ENCODE peak calls at places on chromosomes 4 and X, in seven cellular contexts. G is IMR-90, Y is H1, K is H9, H is neuronal stem cell, U is mesenchymal stem cell, A is trophoblast cell. M is an unnamed sample.
A peak's percentile ranks its signal among the peaks of the same experiment; 100 is the strongest.

GRCh38 chr4:3462790-3463415 is at the start of gene DOK7:
- DNase-seq in K (no peak), U (no peak), A (no peak), G (no peak), H (no peak), Y (no peak), M (no peak)

GRCh38 chrX:142483965-142484364 is 278.9 kb upstream of the MAGEC2 start:
- DNase-seq in G (no peak), A (peak; percentile 36), U (no peak), K (no peak), Y (no peak), H (no peak), M (no peak)

GRCh38 chrX:38804481-38805293 is 3.4 kb downstream of the MID1IP1 start:
- DNase-seq in G (no peak), H (peak; percentile 15), K (no peak), A (peak; percentile 58), Y (no peak), U (peak; percentile 34), M (peak; percentile 44)

GRCh38 chrX:69231903-69232302 is 66.7 kb upstream of the PJA1 start:
- DNase-seq in H (no peak), K (no peak), Y (no peak), A (no peak), G (no peak), U (no peak), M (no peak)

GRCh38 chr4:88104902-88105610 is 53.4 kb downstream of the ABCG2 start:
- DNase-seq in K (no peak), H (no peak), A (no peak), U (peak; percentile 83), G (peak; percentile 88), Y (no peak), M (no peak)

GRCh38 chr4:41108481-41108880 is 105.9 kb downstream of the APBB2 start:
- DNase-seq in H (no peak), A (no peak), Y (no peak), K (no peak), G (no peak), U (no peak), M (no peak)

GRCh38 chrX:70033348-70033747 is 16.4 kb downstream of the AWAT2 start:
- DNase-seq in Y (no peak), U (peak; percentile 2), H (no peak), K (peak; percentile 73), G (peak; percentile 21), A (peak; percentile 34), M (peak; percentile 62)

GRCh38 chr4:169909479-169909878 is 116.7 kb downstream of the MFAP3L start:
- DNase-seq in A (peak; percentile 3), G (no peak), Y (no peak), U (no peak), H (no peak), K (no peak), M (peak; percentile 65)

GRCh38 chr4:122003335-122003734 is 51.5 kb upstream of the TRPC3 start:
- DNase-seq in U (no peak), H (peak; percentile 12), A (peak; percentile 86), Y (peak; percentile 33), G (no peak), K (peak; percentile 82), M (peak; percentile 86)

GRCh38 chr4:129335263-129335662 is 239.3 kb downstream of the C4orf33 start:
- DNase-seq in U (no peak), H (no peak), Y (no peak), K (no peak), G (no peak), A (no peak), M (no peak)

GRCh38 chr4:20764353-20764752 is 64.1 kb downstream of the PACRGL start:
- DNase-seq in U (peak; percentile 19), A (no peak), G (peak; percentile 28), H (no peak), Y (no peak), K (no peak), M (no peak)

GRCh38 chr4:4673070-4673469 is 131.2 kb upstream of the STX18 start:
- DNase-seq in U (peak; percentile 36), H (peak; percentile 59), K (peak; percentile 97), A (peak; percentile 20), Y (peak; percentile 94), G (no peak), M (peak; percentile 98)

GRCh38 chr4:108345862-108346530 is 177.3 kb upstream of the LEF1 start:
- DNase-seq in G (peak; percentile 4), H (no peak), Y (no peak), A (no peak), K (no peak), U (peak; percentile 80), M (no peak)

GRCh38 chr4:35166437-35166836 is 1077.9 kb downstream of the ARAP2 start:
- DNase-seq in G (no peak), Y (no peak), K (no peak), A (no peak), U (no peak), H (no peak), M (no peak)

GRCh38 chrX:12978205-12979010 is 3.5 kb downstream of the TMSB4X start:
- DNase-seq in G (peak; percentile 88), U (peak; percentile 83), Y (no peak), H (no peak), K (peak; percentile 76), A (no peak), M (peak; percentile 87)

GRCh38 chr4:129092636-129093172 is 635 bp downstream of the SCLT1 start:
- DNase-seq in U (peak; percentile 52), G (peak; percentile 28), Y (no peak), K (no peak), H (no peak), A (peak; percentile 19), M (no peak)

GRCh38 chrX:123408856-123409737 is 225.0 kb downstream of the GRIA3 start:
- DNase-seq in U (no peak), A (no peak), K (no peak), H (no peak), G (no peak), Y (no peak), M (no peak)

GRCh38 chr4:90357117-90357710 is 230.0 kb downstream of the CCSER1 start:
- DNase-seq in H (peak; percentile 42), G (peak; percentile 77), U (peak; percentile 64), Y (no peak), A (peak; percentile 52), K (no peak), M (peak; percentile 69)

GRCh38 chrX:7170903-7171302 is 22.9 kb upstream of the PUDP start:
- DNase-seq in K (peak; percentile 38), A (peak; percentile 63), U (peak; percentile 5), H (no peak), Y (no peak), G (no peak), M (peak; percentile 44)

GRCh38 chr4:55348436-55348835 is 2.4 kb downstream of the SRD5A3 start:
- DNase-seq in H (no peak), A (peak; percentile 27), K (no peak), G (peak; percentile 82), U (peak; percentile 66), Y (no peak), M (no peak)

GRCh38 chrX:62923093-62923492 is 428.0 kb downstream of the SPIN4 start:
- DNase-seq in G (no peak), A (no peak), K (no peak), U (no peak), Y (no peak), H (no peak), M (no peak)

GRCh38 chrX:62931625-62932024 is 419.5 kb downstream of the SPIN4 start:
- DNase-seq in G (no peak), U (no peak), H (no peak), Y (no peak), A (no peak), K (no peak), M (no peak)

DNA sequence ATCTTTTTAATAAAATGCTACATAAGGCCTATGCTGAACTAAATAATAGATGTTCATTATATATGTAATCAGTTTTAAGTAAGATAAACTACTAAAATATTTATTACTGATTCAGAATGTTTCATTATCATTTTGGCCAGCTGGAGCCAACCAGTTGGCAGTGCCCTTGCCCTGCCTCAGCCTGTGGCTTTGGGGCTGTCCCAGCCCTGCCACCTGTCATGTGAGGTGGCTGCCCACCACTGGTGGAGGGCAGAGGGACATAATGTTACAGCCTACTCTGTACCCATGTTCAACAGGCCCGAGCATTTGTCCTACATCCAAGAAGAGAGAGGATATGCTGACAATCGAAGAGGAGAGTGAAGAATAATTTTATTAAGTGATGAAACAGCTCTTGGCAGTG is 422.2 kb downstream of the SPIN4 start:
- DNase-seq in A (no peak), H (no peak), U (no peak), K (no peak), Y (no peak), G (no peak), M (no peak)
- H2BK120ac ChIP-seq in A (no peak overlapping the region), H (no peak overlapping the region), U (no peak overlapping the region), K (no peak overlapping the region), Y (no peak overlapping the region), G (no peak overlapping the region), M (no peak overlapping the region)

DNA sequence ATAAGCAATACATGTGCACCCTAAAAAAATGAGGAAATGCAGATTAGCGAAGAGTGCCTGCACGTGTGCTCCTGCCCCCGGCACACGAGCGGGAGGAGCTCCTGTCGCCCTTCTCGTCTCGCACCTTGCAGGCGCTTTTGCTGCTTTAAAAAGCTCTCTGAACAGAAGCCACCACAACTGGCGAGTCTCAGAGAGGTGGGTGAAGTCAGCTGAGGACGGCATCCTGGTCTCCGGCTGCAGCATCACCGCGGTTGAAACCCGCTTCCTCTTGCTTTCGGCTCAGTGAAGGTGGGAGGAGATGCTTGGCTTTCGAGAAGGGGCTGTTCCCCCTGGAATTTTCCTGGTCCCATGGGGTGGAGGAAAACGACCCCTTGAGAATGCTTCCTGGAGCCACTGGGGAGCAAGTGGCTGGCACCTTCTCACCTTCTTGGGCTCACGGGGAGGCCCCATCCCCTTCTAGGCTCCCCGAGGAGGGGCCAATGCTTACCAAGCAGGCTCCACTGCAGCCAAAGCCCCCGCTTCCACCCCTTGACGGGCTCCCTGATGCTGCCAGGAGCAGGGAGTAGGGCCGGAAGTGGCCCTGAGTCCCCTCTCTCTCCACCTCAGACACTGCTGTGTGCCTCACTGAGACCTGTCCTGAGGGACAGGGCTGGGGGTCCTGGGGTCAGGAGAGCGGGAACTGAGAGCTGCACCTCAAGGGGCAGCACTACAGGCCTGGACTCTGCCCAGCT is 29.2 kb upstream of the MXD4 start:
- DNase-seq in G (no peak), A (no peak), U (no peak), H (no peak), K (no peak), Y (no peak), M (no peak)
- H4K8ac ChIP-seq in G (no peak overlapping the region), A (no peak overlapping the region), U (no peak overlapping the region), H (peak overlapping the region; percentile 17), K (no peak overlapping the region), Y (no peak overlapping the region), M (no peak overlapping the region)

GRCh38 chr4:65654976-65655375 is 15.3 kb downstream of the EPHA5 start:
- DNase-seq in A (no peak), G (no peak), U (no peak), H (no peak), Y (no peak), K (no peak), M (no peak)
- H3K18ac ChIP-seq in A (no peak overlapping the region), G (no peak overlapping the region), U (no peak overlapping the region), H (no peak overlapping the region), Y (no peak overlapping the region), K (no peak overlapping the region), M (no peak overlapping the region)

DNA sequence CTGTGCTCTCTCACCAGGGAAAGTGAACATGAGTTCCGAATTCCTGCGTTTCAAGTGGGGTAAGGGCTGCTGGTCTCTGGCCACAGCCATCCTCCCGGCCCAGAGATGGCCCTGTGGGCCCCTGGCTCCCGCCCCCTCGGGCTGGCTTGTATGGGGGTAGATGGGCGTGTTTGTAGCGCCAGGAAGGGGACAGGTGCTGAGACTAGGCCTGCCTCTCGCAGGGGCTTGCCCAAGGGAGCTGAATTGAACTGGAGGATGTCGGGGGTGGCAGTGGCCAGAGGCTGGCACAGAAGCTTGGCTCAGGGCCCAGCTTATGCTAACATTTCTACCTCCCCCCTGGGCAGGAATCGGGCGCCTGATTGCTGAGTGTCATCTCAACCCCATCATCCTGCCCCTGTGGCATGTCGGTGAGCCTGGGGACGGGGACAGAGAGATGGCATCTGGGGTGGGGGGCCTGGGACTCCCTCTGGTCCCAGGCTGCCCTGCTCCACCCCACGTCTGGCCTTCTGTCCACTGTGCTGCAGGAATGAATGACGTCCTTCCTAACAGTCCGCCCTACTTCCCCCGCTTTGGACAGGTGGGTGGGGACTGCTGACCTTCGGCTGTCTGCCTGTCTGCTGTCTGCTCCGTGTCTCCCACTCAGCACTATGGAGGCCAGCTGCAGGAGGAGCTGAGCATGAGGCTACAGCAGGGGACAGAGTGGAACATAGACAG is 8.5 kb downstream of the TAFAZZIN start:
- DNase-seq in U (no peak), Y (no peak), H (no peak), A (no peak), K (no peak), G (no peak), M (no peak)
- H2BK120ac ChIP-seq in U (no peak overlapping the region), Y (no peak overlapping the region), H (no peak overlapping the region), A (no peak overlapping the region), K (no peak overlapping the region), G (no peak overlapping the region), M (no peak overlapping the region)